ENCODE peak calls at places on chromosomes 1 and 21, in ten cellular contexts. One of them, this sample, is unnamed.

GRCh38 chr1:25167269-25168192 is 64.8 kb downstream of the SYF2 start:
- DNase-seq in NCI-H524: no peak
- DNase-seq in activated naive CD8-positive, alpha-beta T cell treated with anti-CD3 and anti-CD28 coated beads, Interleukin-2, amount 50 U/mL, for 24 hours: no peak
- DNase-seq in dorsolateral prefrontal cortex: no peak
- DNase-seq in fibroblast of the aortic adventitia: no peak
- DNase-seq in HS-5: no peak
- DNase-seq in AG09309: no peak
- DNase-seq in uterus: no peak
- DNase-seq in NB4: no peak
- DNase-seq in GM03348: no peak
- DNase-seq in this sample: no peak

GRCh38 chr21:42120056-42120903 is 49.2 kb downstream of the UMODL1 start:
- DNase-seq in NCI-H524: no peak
- DNase-seq in activated naive CD8-positive, alpha-beta T cell treated with anti-CD3 and anti-CD28 coated beads, Interleukin-2, amount 50 U/mL, for 24 hours: no peak
- DNase-seq in dorsolateral prefrontal cortex: no peak
- DNase-seq in fibroblast of the aortic adventitia: no peak
- DNase-seq in HS-5: no peak
- DNase-seq in AG09309: no peak
- DNase-seq in uterus: no peak
- DNase-seq in NB4: peak
- DNase-seq in GM03348: no peak
- DNase-seq in this sample: no peak

GRCh38 chr1:230308039-230308438 is 118.1 kb downstream of the PGBD5 start:
- DNase-seq in NCI-H524: peak
- DNase-seq in activated naive CD8-positive, alpha-beta T cell treated with anti-CD3 and anti-CD28 coated beads, Interleukin-2, amount 50 U/mL, for 24 hours: no peak
- DNase-seq in dorsolateral prefrontal cortex: peak
- DNase-seq in fibroblast of the aortic adventitia: peak
- DNase-seq in HS-5: peak
- DNase-seq in AG09309: peak
- DNase-seq in uterus: peak
- DNase-seq in NB4: no peak
- DNase-seq in GM03348: peak
- DNase-seq in this sample: peak

GRCh38 chr1:212669102-212669501 is 30.5 kb downstream of the BATF3 start:
- DNase-seq in NCI-H524: no peak
- DNase-seq in activated naive CD8-positive, alpha-beta T cell treated with anti-CD3 and anti-CD28 coated beads, Interleukin-2, amount 50 U/mL, for 24 hours: no peak
- DNase-seq in dorsolateral prefrontal cortex: no peak
- DNase-seq in fibroblast of the aortic adventitia: no peak
- DNase-seq in HS-5: no peak
- DNase-seq in AG09309: no peak
- DNase-seq in uterus: no peak
- DNase-seq in NB4: peak
- DNase-seq in GM03348: no peak
- DNase-seq in this sample: no peak

GRCh38 chr1:66445492-66446181 is 88.3 kb upstream of the SGIP1 start:
- DNase-seq in NCI-H524: no peak
- DNase-seq in activated naive CD8-positive, alpha-beta T cell treated with anti-CD3 and anti-CD28 coated beads, Interleukin-2, amount 50 U/mL, for 24 hours: peak
- DNase-seq in dorsolateral prefrontal cortex: no peak
- DNase-seq in fibroblast of the aortic adventitia: no peak
- DNase-seq in HS-5: no peak
- DNase-seq in AG09309: no peak
- DNase-seq in uterus: no peak
- DNase-seq in NB4: peak
- DNase-seq in GM03348: no peak
- DNase-seq in this sample: no peak

GRCh38 chr21:29078884-29079765 is 5.7 kb upstream of the CCT8 start:
- DNase-seq in NCI-H524: no peak
- DNase-seq in activated naive CD8-positive, alpha-beta T cell treated with anti-CD3 and anti-CD28 coated beads, Interleukin-2, amount 50 U/mL, for 24 hours: peak
- DNase-seq in dorsolateral prefrontal cortex: no peak
- DNase-seq in fibroblast of the aortic adventitia: no peak
- DNase-seq in HS-5: no peak
- DNase-seq in AG09309: no peak
- DNase-seq in uterus: no peak
- DNase-seq in NB4: peak
- DNase-seq in GM03348: no peak
- DNase-seq in this sample: no peak

GRCh38 chr1:182143825-182144661 is 82.5 kb upstream of the ZNF648 start:
- DNase-seq in NCI-H524: no peak
- DNase-seq in activated naive CD8-positive, alpha-beta T cell treated with anti-CD3 and anti-CD28 coated beads, Interleukin-2, amount 50 U/mL, for 24 hours: no peak
- DNase-seq in dorsolateral prefrontal cortex: peak
- DNase-seq in fibroblast of the aortic adventitia: peak
- DNase-seq in HS-5: peak
- DNase-seq in AG09309: peak
- DNase-seq in uterus: peak
- DNase-seq in NB4: peak
- DNase-seq in GM03348: peak
- DNase-seq in this sample: no peak

GRCh38 chr1:158943059-158943458 is 11.7 kb downstream of the PYHIN1 start:
- DNase-seq in NCI-H524: no peak
- DNase-seq in activated naive CD8-positive, alpha-beta T cell treated with anti-CD3 and anti-CD28 coated beads, Interleukin-2, amount 50 U/mL, for 24 hours: no peak
- DNase-seq in dorsolateral prefrontal cortex: no peak
- DNase-seq in fibroblast of the aortic adventitia: no peak
- DNase-seq in HS-5: no peak
- DNase-seq in AG09309: no peak
- DNase-seq in uterus: no peak
- DNase-seq in NB4: no peak
- DNase-seq in GM03348: no peak
- DNase-seq in this sample: no peak

GRCh38 chr1:89725016-89725380 is 92.1 kb downstream of the LRRC8C start:
- DNase-seq in NCI-H524: no peak
- DNase-seq in activated naive CD8-positive, alpha-beta T cell treated with anti-CD3 and anti-CD28 coated beads, Interleukin-2, amount 50 U/mL, for 24 hours: no peak
- DNase-seq in dorsolateral prefrontal cortex: no peak
- DNase-seq in fibroblast of the aortic adventitia: peak
- DNase-seq in HS-5: peak
- DNase-seq in AG09309: peak
- DNase-seq in uterus: no peak
- DNase-seq in NB4: no peak
- DNase-seq in GM03348: peak
- DNase-seq in this sample: peak

GRCh38 chr1:23825762-23826522 is 713 bp upstream of the HMGCL start:
- DNase-seq in NCI-H524: no peak
- DNase-seq in activated naive CD8-positive, alpha-beta T cell treated with anti-CD3 and anti-CD28 coated beads, Interleukin-2, amount 50 U/mL, for 24 hours: no peak
- DNase-seq in dorsolateral prefrontal cortex: no peak
- DNase-seq in fibroblast of the aortic adventitia: peak
- DNase-seq in HS-5: no peak
- DNase-seq in AG09309: no peak
- DNase-seq in uterus: no peak
- DNase-seq in NB4: no peak
- DNase-seq in GM03348: no peak
- DNase-seq in this sample: no peak

GRCh38 chr1:85351202-85351828 is 74.9 kb upstream of the BCL10 start:
- DNase-seq in NCI-H524: no peak
- DNase-seq in activated naive CD8-positive, alpha-beta T cell treated with anti-CD3 and anti-CD28 coated beads, Interleukin-2, amount 50 U/mL, for 24 hours: no peak
- DNase-seq in dorsolateral prefrontal cortex: no peak
- DNase-seq in fibroblast of the aortic adventitia: no peak
- DNase-seq in HS-5: no peak
- DNase-seq in AG09309: no peak
- DNase-seq in uterus: no peak
- DNase-seq in NB4: no peak
- DNase-seq in GM03348: no peak
- DNase-seq in this sample: no peak

GRCh38 chr1:155003227-155003765 is 694 bp downstream of the ZBTB7B start:
- DNase-seq in NCI-H524: no peak
- DNase-seq in activated naive CD8-positive, alpha-beta T cell treated with anti-CD3 and anti-CD28 coated beads, Interleukin-2, amount 50 U/mL, for 24 hours: peak
- DNase-seq in dorsolateral prefrontal cortex: no peak
- DNase-seq in fibroblast of the aortic adventitia: no peak
- DNase-seq in HS-5: no peak
- DNase-seq in AG09309: no peak
- DNase-seq in uterus: peak
- DNase-seq in NB4: peak
- DNase-seq in GM03348: no peak
- DNase-seq in this sample: no peak

GRCh38 chr1:41282679-41283317 is 40.7 kb upstream of the SCMH1 start:
- DNase-seq in NCI-H524: peak
- DNase-seq in activated naive CD8-positive, alpha-beta T cell treated with anti-CD3 and anti-CD28 coated beads, Interleukin-2, amount 50 U/mL, for 24 hours: peak
- DNase-seq in dorsolateral prefrontal cortex: peak
- DNase-seq in fibroblast of the aortic adventitia: peak
- DNase-seq in HS-5: no peak
- DNase-seq in AG09309: no peak
- DNase-seq in uterus: peak
- DNase-seq in NB4: peak
- DNase-seq in GM03348: peak
- DNase-seq in this sample: no peak

GRCh38 chr1:35887508-35887907 is 4.5 kb downstream of the AGO1 start:
- DNase-seq in NCI-H524: no peak
- DNase-seq in activated naive CD8-positive, alpha-beta T cell treated with anti-CD3 and anti-CD28 coated beads, Interleukin-2, amount 50 U/mL, for 24 hours: no peak
- DNase-seq in dorsolateral prefrontal cortex: no peak
- DNase-seq in fibroblast of the aortic adventitia: no peak
- DNase-seq in HS-5: no peak
- DNase-seq in AG09309: no peak
- DNase-seq in uterus: no peak
- DNase-seq in NB4: no peak
- DNase-seq in GM03348: no peak
- DNase-seq in this sample: no peak

GRCh38 chr1:186498695-186499389 is 37.9 kb upstream of the PDC start:
- DNase-seq in NCI-H524: no peak
- DNase-seq in activated naive CD8-positive, alpha-beta T cell treated with anti-CD3 and anti-CD28 coated beads, Interleukin-2, amount 50 U/mL, for 24 hours: no peak
- DNase-seq in dorsolateral prefrontal cortex: no peak
- DNase-seq in fibroblast of the aortic adventitia: peak
- DNase-seq in HS-5: no peak
- DNase-seq in AG09309: no peak
- DNase-seq in uterus: no peak
- DNase-seq in NB4: no peak
- DNase-seq in GM03348: peak
- DNase-seq in this sample: peak

GRCh38 chr1:231605389-231606100 is 21.0 kb upstream of the DISC1 start:
- DNase-seq in NCI-H524: no peak
- DNase-seq in activated naive CD8-positive, alpha-beta T cell treated with anti-CD3 and anti-CD28 coated beads, Interleukin-2, amount 50 U/mL, for 24 hours: no peak
- DNase-seq in dorsolateral prefrontal cortex: no peak
- DNase-seq in fibroblast of the aortic adventitia: peak
- DNase-seq in HS-5: no peak
- DNase-seq in AG09309: no peak
- DNase-seq in uterus: no peak
- DNase-seq in NB4: no peak
- DNase-seq in GM03348: no peak
- DNase-seq in this sample: no peak

GRCh38 chr21:44304846-44305245 is 5.0 kb downstream of the PFKL start:
- DNase-seq in NCI-H524: peak
- DNase-seq in activated naive CD8-positive, alpha-beta T cell treated with anti-CD3 and anti-CD28 coated beads, Interleukin-2, amount 50 U/mL, for 24 hours: peak
- DNase-seq in dorsolateral prefrontal cortex: peak
- DNase-seq in fibroblast of the aortic adventitia: peak
- DNase-seq in HS-5: no peak
- DNase-seq in AG09309: no peak
- DNase-seq in uterus: peak
- DNase-seq in NB4: peak
- DNase-seq in GM03348: peak
- DNase-seq in this sample: no peak

GRCh38 chr1:205329719-205330118 is 8.2 kb upstream of the NUAK2 start:
- DNase-seq in NCI-H524: no peak
- DNase-seq in activated naive CD8-positive, alpha-beta T cell treated with anti-CD3 and anti-CD28 coated beads, Interleukin-2, amount 50 U/mL, for 24 hours: no peak
- DNase-seq in dorsolateral prefrontal cortex: no peak
- DNase-seq in fibroblast of the aortic adventitia: no peak
- DNase-seq in HS-5: no peak
- DNase-seq in AG09309: no peak
- DNase-seq in uterus: no peak
- DNase-seq in NB4: no peak
- DNase-seq in GM03348: no peak
- DNase-seq in this sample: no peak

GRCh38 chr1:228093050-228093906 is 9.8 kb downstream of the C1orf35 start:
- DNase-seq in NCI-H524: no peak
- DNase-seq in activated naive CD8-positive, alpha-beta T cell treated with anti-CD3 and anti-CD28 coated beads, Interleukin-2, amount 50 U/mL, for 24 hours: no peak
- DNase-seq in dorsolateral prefrontal cortex: no peak
- DNase-seq in fibroblast of the aortic adventitia: no peak
- DNase-seq in HS-5: no peak
- DNase-seq in AG09309: no peak
- DNase-seq in uterus: no peak
- DNase-seq in NB4: no peak
- DNase-seq in GM03348: no peak
- DNase-seq in this sample: no peak

GRCh38 chr1:156816561-156817328 is at the start of gene SH2D2A:
- DNase-seq in NCI-H524: no peak
- DNase-seq in activated naive CD8-positive, alpha-beta T cell treated with anti-CD3 and anti-CD28 coated beads, Interleukin-2, amount 50 U/mL, for 24 hours: peak
- DNase-seq in dorsolateral prefrontal cortex: no peak
- DNase-seq in fibroblast of the aortic adventitia: no peak
- DNase-seq in HS-5: no peak
- DNase-seq in AG09309: no peak
- DNase-seq in uterus: no peak
- DNase-seq in NB4: peak
- DNase-seq in GM03348: no peak
- DNase-seq in this sample: no peak

GRCh38 chr1:184947497-184948256 is 26.6 kb downstream of the NIBAN1 start:
- DNase-seq in NCI-H524: no peak
- DNase-seq in activated naive CD8-positive, alpha-beta T cell treated with anti-CD3 and anti-CD28 coated beads, Interleukin-2, amount 50 U/mL, for 24 hours: no peak
- DNase-seq in dorsolateral prefrontal cortex: no peak
- DNase-seq in fibroblast of the aortic adventitia: no peak
- DNase-seq in HS-5: no peak
- DNase-seq in AG09309: no peak
- DNase-seq in uterus: no peak
- DNase-seq in NB4: no peak
- DNase-seq in GM03348: no peak
- DNase-seq in this sample: no peak